ENCODE peak calls at places on chromosomes 12 and 14, in eight cellular contexts. One of them, this sample, is unnamed.

GRCh38 chr12:121769297-121769830 is 24.1 kb downstream of the RHOF start:
- DNase-seq in nephron progenitor cell: no peak
- DNase-seq in GM20000: no peak
- DNase-seq in mesothelial cell of epicardium: no peak
- DNase-seq in HL-60: no peak
- DNase-seq in upper lobe of right lung: no peak
- DNase-seq in thyroid gland: no peak
- DNase-seq in Peyer's patch: no peak
- DNase-seq in this sample: no peak

GRCh38 chr12:93440043-93440835 is 1.5 kb downstream of the UBE2N start:
- DNase-seq in nephron progenitor cell: no peak
- DNase-seq in GM20000: no peak
- DNase-seq in mesothelial cell of epicardium: no peak
- DNase-seq in HL-60: no peak
- DNase-seq in upper lobe of right lung: no peak
- DNase-seq in thyroid gland: no peak
- DNase-seq in Peyer's patch: no peak
- DNase-seq in this sample: no peak

GRCh38 chr14:104390941-104391901 is 188.3 kb upstream of the C14orf180 start:
- DNase-seq in nephron progenitor cell: peak; percentile 50
- DNase-seq in GM20000: no peak
- DNase-seq in mesothelial cell of epicardium: peak; percentile 36
- DNase-seq in HL-60: no peak
- DNase-seq in upper lobe of right lung: peak; percentile 51
- DNase-seq in thyroid gland: no peak
- DNase-seq in Peyer's patch: peak; percentile 38
- DNase-seq in this sample: no peak

GRCh38 chr14:34713681-34714319 is 593 bp downstream of the CFL2 start:
- DNase-seq in nephron progenitor cell: no peak
- DNase-seq in GM20000: peak; percentile 51
- DNase-seq in mesothelial cell of epicardium: no peak
- DNase-seq in HL-60: no peak
- DNase-seq in upper lobe of right lung: peak; percentile 72
- DNase-seq in thyroid gland: peak; percentile 76
- DNase-seq in Peyer's patch: peak; percentile 56
- DNase-seq in this sample: peak; percentile 34

GRCh38 chr12:110012137-110012536 is 12.9 kb downstream of the ANKRD13A start:
- DNase-seq in nephron progenitor cell: no peak
- DNase-seq in GM20000: no peak
- DNase-seq in mesothelial cell of epicardium: no peak
- DNase-seq in HL-60: no peak
- DNase-seq in upper lobe of right lung: peak; percentile 77
- DNase-seq in thyroid gland: peak; percentile 97
- DNase-seq in Peyer's patch: peak; percentile 89
- DNase-seq in this sample: peak; percentile 41

GRCh38 chr12:111434680-111435338 is 29.1 kb downstream of the SH2B3 start:
- DNase-seq in nephron progenitor cell: no peak
- DNase-seq in GM20000: peak; percentile 65
- DNase-seq in mesothelial cell of epicardium: no peak
- DNase-seq in HL-60: no peak
- DNase-seq in upper lobe of right lung: no peak
- DNase-seq in thyroid gland: no peak
- DNase-seq in Peyer's patch: peak; percentile 90
- DNase-seq in this sample: peak; percentile 71

GRCh38 chr12:94289551-94290312 is 141.4 kb downstream of the PLXNC1 start:
- DNase-seq in nephron progenitor cell: no peak
- DNase-seq in GM20000: no peak
- DNase-seq in mesothelial cell of epicardium: no peak
- DNase-seq in HL-60: no peak
- DNase-seq in upper lobe of right lung: no peak
- DNase-seq in thyroid gland: peak; percentile 75
- DNase-seq in Peyer's patch: no peak
- DNase-seq in this sample: no peak

GRCh38 chr12:30840715-30841114 is 85.8 kb upstream of the TSPAN11 start:
- DNase-seq in nephron progenitor cell: no peak
- DNase-seq in GM20000: no peak
- DNase-seq in mesothelial cell of epicardium: no peak
- DNase-seq in HL-60: no peak
- DNase-seq in upper lobe of right lung: no peak
- DNase-seq in thyroid gland: no peak
- DNase-seq in Peyer's patch: no peak
- DNase-seq in this sample: no peak

GRCh38 chr12:98814254-98814653 is 169.2 kb downstream of the APAF1 start:
- DNase-seq in nephron progenitor cell: no peak
- DNase-seq in GM20000: no peak
- DNase-seq in mesothelial cell of epicardium: no peak
- DNase-seq in HL-60: no peak
- DNase-seq in upper lobe of right lung: no peak
- DNase-seq in thyroid gland: no peak
- DNase-seq in Peyer's patch: no peak
- DNase-seq in this sample: no peak

GRCh38 chr12:117114784-117115183 is 15.6 kb upstream of the TESC start:
- DNase-seq in nephron progenitor cell: no peak
- DNase-seq in GM20000: no peak
- DNase-seq in mesothelial cell of epicardium: no peak
- DNase-seq in HL-60: no peak
- DNase-seq in upper lobe of right lung: peak; percentile 47
- DNase-seq in thyroid gland: no peak
- DNase-seq in Peyer's patch: no peak
- DNase-seq in this sample: no peak

GRCh38 chr12:111767362-111768158 is 827 bp downstream of the ALDH2 start:
- DNase-seq in nephron progenitor cell: peak; percentile 55
- DNase-seq in GM20000: no peak
- DNase-seq in mesothelial cell of epicardium: no peak
- DNase-seq in HL-60: no peak
- DNase-seq in upper lobe of right lung: no peak
- DNase-seq in thyroid gland: peak; percentile 29
- DNase-seq in Peyer's patch: peak; percentile 72
- DNase-seq in this sample: no peak

GRCh38 chr12:57834086-57834876 is 12.2 kb downstream of the CTDSP2 start:
- DNase-seq in nephron progenitor cell: no peak
- DNase-seq in GM20000: no peak
- DNase-seq in mesothelial cell of epicardium: no peak
- DNase-seq in HL-60: no peak
- DNase-seq in upper lobe of right lung: no peak
- DNase-seq in thyroid gland: no peak
- DNase-seq in Peyer's patch: no peak
- DNase-seq in this sample: no peak

GRCh38 chr14:78341827-78342389 is 171.7 kb downstream of the NRXN3 start:
- DNase-seq in nephron progenitor cell: no peak
- DNase-seq in GM20000: no peak
- DNase-seq in mesothelial cell of epicardium: no peak
- DNase-seq in HL-60: no peak
- DNase-seq in upper lobe of right lung: no peak
- DNase-seq in thyroid gland: no peak
- DNase-seq in Peyer's patch: no peak
- DNase-seq in this sample: no peak

DNA sequence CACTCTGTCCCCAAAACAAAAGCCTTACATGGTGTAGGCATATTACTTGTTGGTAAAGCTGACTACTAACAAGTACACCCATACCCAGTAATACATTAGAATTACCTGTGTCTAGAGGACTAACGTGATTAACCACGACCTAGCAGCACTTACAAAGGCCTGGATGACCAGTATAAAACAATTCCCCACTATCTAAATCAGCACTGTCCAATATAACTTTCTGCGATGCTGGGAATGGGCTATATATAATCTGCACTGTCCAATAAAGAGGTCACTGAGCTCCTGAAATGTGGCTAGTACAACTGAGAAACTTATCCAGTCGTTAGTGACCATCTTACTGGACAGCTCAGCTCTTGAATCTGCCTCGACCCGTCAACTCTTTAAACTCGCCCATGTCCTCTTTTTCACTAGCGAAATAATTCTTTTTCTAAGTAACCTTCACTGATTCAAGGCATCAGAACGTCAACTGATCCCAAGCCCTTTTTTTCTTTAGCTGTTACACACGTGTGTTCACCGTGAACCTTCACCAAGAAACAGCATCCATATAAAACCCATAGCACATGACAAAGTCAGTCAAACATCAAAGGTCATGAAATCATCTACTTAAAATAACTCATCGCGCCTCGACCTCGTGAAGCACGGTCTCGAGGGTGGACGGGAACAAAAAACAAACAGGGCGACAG is 911 bp upstream of the CIPC start:
- DNase-seq in nephron progenitor cell: no peak
- DNase-seq in GM20000: peak; percentile 20
- DNase-seq in mesothelial cell of epicardium: no peak
- DNase-seq in HL-60: no peak
- DNase-seq in upper lobe of right lung: no peak
- DNase-seq in thyroid gland: no peak
- DNase-seq in Peyer's patch: no peak
- DNase-seq in this sample: peak; percentile 24
- TF ChIP-seq CTCF in nephron progenitor cell: no peak
- TF ChIP-seq CTCF in GM20000: no peak
- TF ChIP-seq CTCF in mesothelial cell of epicardium: no peak
- TF ChIP-seq CTCF in HL-60: no peak
- TF ChIP-seq CTCF in upper lobe of right lung: no peak
- TF ChIP-seq CTCF in thyroid gland: no peak
- TF ChIP-seq CTCF in Peyer's patch: no peak
- TF ChIP-seq CTCF in this sample: no peak

GRCh38 chr12:130685850-130686249 is 30.2 kb downstream of the RIMBP2 start:
- DNase-seq in nephron progenitor cell: no peak
- DNase-seq in GM20000: no peak
- DNase-seq in mesothelial cell of epicardium: no peak
- DNase-seq in HL-60: no peak
- DNase-seq in upper lobe of right lung: no peak
- DNase-seq in thyroid gland: no peak
- DNase-seq in Peyer's patch: no peak
- DNase-seq in this sample: no peak

GRCh38 chr12:130683811-130684210 is 32.3 kb downstream of the RIMBP2 start:
- DNase-seq in nephron progenitor cell: no peak
- DNase-seq in GM20000: no peak
- DNase-seq in mesothelial cell of epicardium: no peak
- DNase-seq in HL-60: no peak
- DNase-seq in upper lobe of right lung: no peak
- DNase-seq in thyroid gland: no peak
- DNase-seq in Peyer's patch: no peak
- DNase-seq in this sample: no peak

GRCh38 chr12:130687190-130687589 is 28.9 kb downstream of the RIMBP2 start:
- DNase-seq in nephron progenitor cell: no peak
- DNase-seq in GM20000: no peak
- DNase-seq in mesothelial cell of epicardium: no peak
- DNase-seq in HL-60: no peak
- DNase-seq in upper lobe of right lung: no peak
- DNase-seq in thyroid gland: no peak
- DNase-seq in Peyer's patch: no peak
- DNase-seq in this sample: no peak

GRCh38 chr12:130686511-130686981 is 29.6 kb downstream of the RIMBP2 start:
- DNase-seq in nephron progenitor cell: no peak
- DNase-seq in GM20000: no peak
- DNase-seq in mesothelial cell of epicardium: no peak
- DNase-seq in HL-60: no peak
- DNase-seq in upper lobe of right lung: no peak
- DNase-seq in thyroid gland: no peak
- DNase-seq in Peyer's patch: no peak
- DNase-seq in this sample: no peak

DNA sequence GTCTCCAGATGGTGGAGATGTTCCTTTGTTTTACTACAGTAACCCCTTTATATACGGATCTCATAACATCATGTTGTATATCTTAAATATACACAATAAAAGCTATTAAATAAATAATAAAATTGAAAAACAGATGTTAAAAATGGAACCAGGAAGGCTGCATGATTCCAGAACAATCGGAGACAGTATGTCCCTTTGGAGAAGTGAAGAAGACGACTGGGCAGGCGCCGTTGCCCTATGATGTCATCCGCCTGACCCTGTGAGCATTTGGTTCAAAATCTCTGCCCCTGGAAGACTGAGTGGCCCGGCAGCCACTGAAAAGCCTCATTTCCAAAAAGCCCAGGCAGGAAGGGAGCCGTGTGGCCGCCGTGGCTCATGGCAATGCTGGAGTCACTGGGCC is 30.8 kb downstream of the RIMBP2 start:
- DNase-seq in nephron progenitor cell: no peak
- DNase-seq in GM20000: no peak
- DNase-seq in mesothelial cell of epicardium: no peak
- DNase-seq in HL-60: no peak
- DNase-seq in upper lobe of right lung: no peak
- DNase-seq in thyroid gland: no peak
- DNase-seq in Peyer's patch: no peak
- DNase-seq in this sample: no peak
- TF ChIP-seq CTCF in nephron progenitor cell: no peak
- TF ChIP-seq CTCF in GM20000: no peak
- TF ChIP-seq CTCF in mesothelial cell of epicardium: no peak
- TF ChIP-seq CTCF in HL-60: no peak
- TF ChIP-seq CTCF in upper lobe of right lung: no peak
- TF ChIP-seq CTCF in thyroid gland: no peak
- TF ChIP-seq CTCF in Peyer's patch: no peak
- TF ChIP-seq CTCF in this sample: no peak

DNA sequence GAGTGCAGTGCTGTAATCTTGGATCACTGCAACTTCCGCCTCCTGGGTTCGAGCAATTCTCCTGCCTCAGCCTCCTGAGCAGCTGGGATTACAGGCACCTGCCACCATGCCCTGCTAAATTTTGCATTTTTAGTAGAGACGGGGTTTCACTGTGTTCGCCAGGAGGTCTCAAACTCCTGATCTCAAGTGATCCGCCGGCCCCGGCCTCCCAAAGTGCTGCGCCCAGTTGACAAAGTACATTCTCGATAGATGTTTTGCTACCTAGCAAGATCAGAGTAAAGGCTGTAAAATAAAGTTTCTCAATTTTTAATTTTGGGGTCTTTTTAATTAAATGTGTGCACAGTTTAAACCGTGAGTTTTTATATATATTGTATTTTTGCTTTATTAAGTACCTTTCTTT is 248.9 kb downstream of the CCER1 start:
- DNase-seq in nephron progenitor cell: no peak
- DNase-seq in GM20000: no peak
- DNase-seq in mesothelial cell of epicardium: no peak
- DNase-seq in HL-60: no peak
- DNase-seq in upper lobe of right lung: no peak
- DNase-seq in thyroid gland: no peak
- DNase-seq in Peyer's patch: no peak
- DNase-seq in this sample: no peak
- TF ChIP-seq CTCF in nephron progenitor cell: no peak
- TF ChIP-seq CTCF in GM20000: no peak
- TF ChIP-seq CTCF in mesothelial cell of epicardium: no peak
- TF ChIP-seq CTCF in HL-60: no peak
- TF ChIP-seq CTCF in upper lobe of right lung: no peak
- TF ChIP-seq CTCF in thyroid gland: no peak
- TF ChIP-seq CTCF in Peyer's patch: no peak
- TF ChIP-seq CTCF in this sample: no peak

DNA sequence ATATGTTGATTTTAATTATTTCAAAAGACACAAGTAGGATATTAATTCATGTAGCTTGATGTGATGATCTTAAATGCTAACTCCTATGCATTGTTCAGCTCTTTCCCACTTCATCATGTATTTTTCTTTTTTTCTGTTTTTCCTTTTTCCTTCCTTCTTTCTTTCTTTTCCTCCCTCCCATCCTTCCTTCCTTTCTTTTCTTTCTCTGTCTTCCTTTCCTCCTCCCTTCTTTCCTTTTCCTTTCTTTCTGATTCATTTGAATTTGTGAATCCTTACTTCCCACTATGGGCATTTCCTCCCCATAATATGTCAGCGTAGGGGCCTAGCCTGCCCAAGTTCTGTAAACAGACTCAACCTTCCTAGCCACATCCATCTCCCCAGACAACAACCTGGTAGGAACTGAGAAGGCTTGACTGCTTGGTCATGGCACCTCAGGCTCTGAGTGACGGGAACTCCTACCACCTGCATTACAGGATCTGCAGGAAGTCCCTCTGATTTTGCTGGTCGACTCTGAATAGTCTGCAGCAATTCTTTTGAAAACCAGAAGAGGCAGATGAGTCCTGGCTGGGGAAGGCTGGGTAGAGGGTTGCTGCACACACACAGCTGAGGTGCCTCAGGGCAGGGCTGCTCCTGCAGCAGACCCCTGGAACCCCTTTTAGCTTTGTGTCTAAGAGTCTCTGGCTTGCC is 33.4 kb upstream of the BHLHE41 start:
- DNase-seq in nephron progenitor cell: no peak
- DNase-seq in GM20000: peak; percentile 13
- DNase-seq in mesothelial cell of epicardium: no peak
- DNase-seq in HL-60: no peak
- DNase-seq in upper lobe of right lung: no peak
- DNase-seq in thyroid gland: no peak
- DNase-seq in Peyer's patch: no peak
- DNase-seq in this sample: no peak
- TF ChIP-seq CTCF in nephron progenitor cell: no peak
- TF ChIP-seq CTCF in GM20000: no peak
- TF ChIP-seq CTCF in mesothelial cell of epicardium: no peak
- TF ChIP-seq CTCF in HL-60: no peak
- TF ChIP-seq CTCF in upper lobe of right lung: no peak
- TF ChIP-seq CTCF in thyroid gland: no peak
- TF ChIP-seq CTCF in Peyer's patch: no peak
- TF ChIP-seq CTCF in this sample: no peak